ENCODE peak calls at places on chromosomes 2 and 18, in seven cellular contexts. D, A, N, B, T, J and E are unnamed samples.

GRCh38 chr2:132668189-132668833 is 1.7 kb downstream of the LYPD1 start:
- DNase-seq in D (peak; percentile 21), A (no peak), N (no peak), B (no peak), T (no peak), J (no peak), E (no peak)

GRCh38 chr2:156687715-156688114 is 251.5 kb downstream of the GPD2 start:
- DNase-seq in D (no peak), A (peak; percentile 13), N (no peak), B (no peak), T (peak; percentile 41), J (no peak), E (no peak)

GRCh38 chr2:69163109-69163508 is 150.1 kb downstream of the ANTXR1 start:
- DNase-seq in D (peak; percentile 67), A (peak; percentile 37), N (no peak), B (no peak), T (peak; percentile 95), J (no peak), E (no peak)

GRCh38 chr2:225462945-225463344 is 63.4 kb downstream of the NYAP2 start:
- DNase-seq in D (no peak), A (no peak), N (no peak), B (no peak), T (no peak), J (no peak), E (peak; percentile 40)

GRCh38 chr2:157328133-157328532 is 2.5 kb upstream of the ERMN start:
- DNase-seq in D (no peak), A (no peak), N (no peak), B (no peak), T (no peak), J (no peak), E (no peak)

GRCh38 chr18:33355263-33355662 is 85.3 kb downstream of the CCDC178 start:
- DNase-seq in D (no peak), A (no peak), N (no peak), B (no peak), T (no peak), J (no peak), E (no peak)

GRCh38 chr2:236602678-236603077 is 33.1 kb downstream of the ACKR3 start:
- DNase-seq in D (no peak), A (no peak), N (no peak), B (no peak), T (no peak), J (no peak), E (no peak)

GRCh38 chr2:160901631-160902030 is 258.6 kb upstream of the TANK start:
- DNase-seq in D (no peak), A (no peak), N (peak; percentile 69), B (no peak), T (no peak), J (no peak), E (no peak)

GRCh38 chr2:182941939-182942338 is 75.5 kb upstream of the FRZB start:
- DNase-seq in D (no peak), A (no peak), N (no peak), B (no peak), T (no peak), J (no peak), E (peak; percentile 15)

GRCh38 chr2:96144481-96145027 is 686 bp downstream of the DUSP2 start:
- DNase-seq in D (no peak), A (no peak), N (peak; percentile 66), B (no peak), T (peak; percentile 64), J (no peak), E (peak; percentile 44)

GRCh38 chr2:165627463-165627862 is 158.0 kb downstream of the CSRNP3 start:
- DNase-seq in D (no peak), A (no peak), N (no peak), B (no peak), T (no peak), J (no peak), E (no peak)

GRCh38 chr18:78993014-78993926 is 13.7 kb downstream of the SALL3 start:
- DNase-seq in D (no peak), A (no peak), N (no peak), B (no peak), T (no peak), J (no peak), E (no peak)

GRCh38 chr2:43874776-43875451 is 36.1 kb downstream of the ABCG8 start:
- DNase-seq in D (no peak), A (no peak), N (no peak), B (no peak), T (no peak), J (no peak), E (no peak)

GRCh38 chr2:174342600-174343342 is 8.0 kb downstream of the SP9 start:
- DNase-seq in D (no peak), A (no peak), N (no peak), B (no peak), T (peak; percentile 64), J (no peak), E (peak; percentile 27)

GRCh38 chr2:159714586-159714930 is 2.3 kb downstream of the MARCHF7 start:
- DNase-seq in D (no peak), A (no peak), N (no peak), B (no peak), T (no peak), J (no peak), E (peak; percentile 23)

GRCh38 chr2:190789074-190790004 is 91.3 kb upstream of the GLS start:
- DNase-seq in D (no peak), A (no peak), N (no peak), B (no peak), T (no peak), J (no peak), E (no peak)

GRCh38 chr2:101329026-101329425 is 20.5 kb upstream of the RNF149 start:
- DNase-seq in D (no peak), A (no peak), N (no peak), B (no peak), T (peak; percentile 39), J (no peak), E (no peak)

GRCh38 chr2:229531594-229531993 is 182.8 kb downstream of the DNER start:
- DNase-seq in D (no peak), A (no peak), N (no peak), B (no peak), T (no peak), J (no peak), E (no peak)

GRCh38 chr2:28652217-28652616 is 99.4 kb upstream of the PPP1CB start:
- DNase-seq in D (no peak), A (no peak), N (no peak), B (no peak), T (no peak), J (no peak), E (no peak)

DNA sequence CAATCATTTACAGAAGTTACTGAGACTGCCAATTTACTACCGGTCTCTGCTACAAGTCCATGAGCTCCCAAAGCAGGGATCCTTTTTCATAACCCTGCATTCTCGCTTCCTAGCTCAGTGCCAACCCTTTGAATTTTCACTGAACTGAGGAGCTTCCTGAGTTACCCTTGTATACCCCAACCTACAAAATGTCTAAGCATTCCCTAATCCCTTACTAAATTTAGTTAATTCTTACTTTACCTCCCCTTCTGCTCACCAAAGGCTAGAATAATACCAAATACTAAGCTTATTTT is 9.6 kb downstream of the MAT2A start:
- DNase-seq in D (no peak), A (no peak), N (no peak), B (no peak), T (peak; percentile 28), J (no peak), E (no peak)
- TF ChIP-seq POLR2A in D (no peak), A (no peak), N (no peak), B (no peak), T (no peak), J (no peak), E (peak; percentile 4)

DNA sequence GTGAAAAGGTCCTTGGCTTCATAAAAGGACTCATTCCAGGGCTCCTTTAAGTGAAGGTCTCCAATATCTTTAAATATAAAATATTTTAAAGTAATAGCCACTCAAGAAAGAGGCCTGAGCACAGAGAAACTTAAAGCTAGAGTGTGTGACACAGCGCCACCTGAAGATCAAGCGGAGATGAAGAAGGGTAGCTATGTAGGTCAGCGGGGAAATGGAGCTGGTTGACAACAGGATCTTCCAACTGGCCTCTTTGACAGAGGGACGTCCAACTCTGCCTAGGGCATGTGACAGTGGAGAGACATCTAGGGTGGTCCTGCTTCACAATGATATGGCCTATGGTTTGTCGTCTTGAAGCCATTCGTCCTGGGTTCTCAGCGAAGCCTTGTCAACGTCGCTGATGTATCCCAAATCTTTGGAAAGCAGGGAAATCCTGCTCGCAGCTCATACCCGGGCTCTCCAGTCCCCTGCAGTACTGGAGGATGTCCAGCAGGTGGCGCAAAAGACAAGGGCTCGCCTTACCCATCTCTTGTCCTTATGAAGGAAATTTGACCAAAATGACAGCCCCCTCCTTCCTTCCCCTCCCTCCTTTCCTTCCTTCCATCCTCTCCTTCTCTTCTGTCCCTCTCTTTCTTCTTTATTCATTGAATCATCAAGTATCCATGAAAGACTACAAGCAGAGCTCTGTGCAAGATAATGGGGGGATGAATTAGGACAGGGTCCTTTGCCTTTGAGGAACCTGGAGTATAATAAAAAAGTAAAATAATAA is 59.6 kb downstream of the LONRF2 start:
- DNase-seq in D (peak; percentile 60), A (peak; percentile 67), N (peak; percentile 84), B (peak; percentile 65), T (peak; percentile 80), J (peak; percentile 46), E (peak; percentile 61)
- TF ChIP-seq POLR2A in D (no peak), A (peak; percentile 9), N (no peak), B (no peak), T (no peak), J (no peak), E (no peak)

DNA sequence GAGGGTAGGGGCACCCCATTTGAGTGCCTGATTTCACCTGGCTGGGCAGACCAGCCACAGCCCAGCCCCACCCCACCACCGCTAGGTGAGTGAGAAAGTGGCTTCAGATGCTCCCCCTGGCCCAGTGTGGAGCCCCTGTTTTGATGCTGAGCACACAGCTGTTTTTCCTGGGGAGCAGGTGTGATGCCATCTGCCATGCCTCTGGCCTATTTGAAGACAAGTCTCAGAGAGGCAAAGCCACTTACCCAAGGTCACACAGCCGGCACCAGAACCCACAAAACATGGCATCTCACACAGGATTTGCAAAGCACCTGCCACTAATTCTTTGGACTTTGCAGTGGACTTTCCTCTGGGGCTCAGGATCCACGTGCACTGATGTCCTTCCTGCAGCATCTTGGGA is 131.3 kb downstream of the INHBB start:
- DNase-seq in D (no peak), A (no peak), N (peak; percentile 53), B (peak; percentile 8), T (no peak), J (no peak), E (no peak)
- TF ChIP-seq POLR2A in D (no peak), A (no peak), N (no peak), B (no peak), T (no peak), J (no peak), E (no peak)

GRCh38 chr2:60811491-60812370 is 55.7 kb downstream of the PAPOLG start:
- DNase-seq in D (no peak), A (no peak), N (peak; percentile 20), B (no peak), T (no peak), J (no peak), E (no peak)

GRCh38 chr2:60806595-60806987 is 50.5 kb downstream of the PAPOLG start:
- DNase-seq in D (no peak), A (no peak), N (no peak), B (no peak), T (no peak), J (no peak), E (no peak)

GRCh38 chr2:60804473-60804872 is 48.4 kb downstream of the PAPOLG start:
- DNase-seq in D (no peak), A (no peak), N (no peak), B (no peak), T (no peak), J (no peak), E (no peak)

GRCh38 chr2:60806988-60807681 is 51.1 kb downstream of the PAPOLG start:
- DNase-seq in D (no peak), A (no peak), N (no peak), B (no peak), T (peak; percentile 94), J (peak; percentile 50), E (peak; percentile 35)

GRCh38 chr2:60808330-60808801 is 52.3 kb downstream of the PAPOLG start:
- DNase-seq in D (no peak), A (no peak), N (no peak), B (no peak), T (peak; percentile 19), J (no peak), E (peak; percentile 20)
- TF ChIP-seq POLR2A in D (no peak), A (no peak), N (no peak), B (no peak), T (no peak), J (no peak), E (no peak)